ENCODE peak calls at places on chromosome 2, in six cellular contexts. C, Y, F, N, R and U are unnamed samples.
A peak's percentile ranks its signal among the peaks of the same experiment; 100 is the strongest.

GRCh38 chr2:10810175-10811161 is 2.1 kb downstream of the PDIA6 start:
- DNase-seq in C (no peak), Y (no peak), F (no peak), N (no peak), R (no peak), U (peak; percentile 35)

GRCh38 chr2:226655871-226656270 is 143.7 kb downstream of the IRS1 start:
- DNase-seq in C (no peak), Y (no peak), F (no peak), N (no peak), R (no peak), U (peak; percentile 49)

GRCh38 chr2:159711562-159712193 is 628 bp upstream of the MARCHF7 start:
- DNase-seq in C (peak; percentile 94), Y (no peak), F (no peak), N (no peak), R (no peak), U (peak; percentile 66)

GRCh38 chr2:207558106-207558505 is 28.3 kb downstream of the CREB1 start:
- DNase-seq in C (no peak), Y (no peak), F (peak; percentile 34), N (peak; percentile 21), R (no peak), U (peak; percentile 61)

GRCh38 chr2:234189230-234189629 is 138.7 kb downstream of the SPP2 start:
- DNase-seq in C (no peak), Y (no peak), F (no peak), N (no peak), R (no peak), U (no peak)

GRCh38 chr2:170314744-170315447 is 136.9 kb downstream of the MYO3B start:
- DNase-seq in C (no peak), Y (no peak), F (no peak), N (no peak), R (no peak), U (peak; percentile 18)

GRCh38 chr2:221779614-221780067 is 207.5 kb upstream of the EPHA4 start:
- DNase-seq in C (no peak), Y (no peak), F (no peak), N (peak; percentile 40), R (no peak), U (peak; percentile 95)

GRCh38 chr2:175880-176800 is 87.7 kb downstream of the SH3YL1 start:
- DNase-seq in C (peak; percentile 78), Y (no peak), F (no peak), N (peak; percentile 16), R (no peak), U (no peak)

GRCh38 chr2:150376627-150377335 is 110.7 kb downstream of the RND3 start:
- DNase-seq in C (no peak), Y (peak; percentile 22), F (peak; percentile 29), N (peak; percentile 24), R (no peak), U (peak; percentile 66)

GRCh38 chr2:54422072-54422581 is 34.0 kb upstream of the SPTBN1 start:
- DNase-seq in C (peak; percentile 72), Y (no peak), F (no peak), N (no peak), R (no peak), U (no peak)

GRCh38 chr2:113848758-113849460 is 41.0 kb upstream of the ACTR3 start:
- DNase-seq in C (no peak), Y (no peak), F (no peak), N (no peak), R (no peak), U (peak; percentile 47)

GRCh38 chr2:140657657-140658056 is 1473.2 kb downstream of the LRP1B start:
- DNase-seq in C (no peak), Y (no peak), F (no peak), N (no peak), R (no peak), U (peak; percentile 70)

GRCh38 chr2:169765523-169765922 is 31.9 kb downstream of the KLHL23 start:
- DNase-seq in C (no peak), Y (no peak), F (no peak), N (no peak), R (no peak), U (peak; percentile 31)

GRCh38 chr2:128362889-128363228 is 44.2 kb upstream of the HS6ST1 start:
- DNase-seq in C (no peak), Y (peak; percentile 97), F (peak; percentile 89), N (peak; percentile 56), R (no peak), U (peak; percentile 83)

GRCh38 chr2:227828385-227828990 is 14.8 kb downstream of the CCL20 start:
- DNase-seq in C (no peak), Y (no peak), F (no peak), N (no peak), R (no peak), U (no peak)

GRCh38 chr2:69762513-69763494 is 20.9 kb downstream of the ANXA4 start:
- DNase-seq in C (no peak), Y (peak; percentile 61), F (no peak), N (no peak), R (no peak), U (no peak)

GRCh38 chr2:234435836-234436481 is 60.9 kb downstream of the ARL4C start:
- DNase-seq in C (no peak), Y (peak; percentile 39), F (no peak), N (no peak), R (no peak), U (no peak)

GRCh38 chr2:29100564-29100963 is 14.7 kb upstream of the CLIP4 start:
- DNase-seq in C (no peak), Y (no peak), F (no peak), N (no peak), R (no peak), U (no peak)

GRCh38 chr2:152613235-152613634 is 104.0 kb downstream of the PRPF40A start:
- DNase-seq in C (no peak), Y (no peak), F (no peak), N (no peak), R (no peak), U (no peak)